ENCODE peak calls at places on chromosomes 2 and 18, in five cellular contexts. Z, K, P, F and T are unnamed samples.

GRCh38 chr2:172564376-172564775 is 8.5 kb downstream of the PDK1 start:
- DNase-seq in Z (no peak), K (no peak), P (no peak), F (no peak), T (no peak)

GRCh38 chr2:110748489-110748867 is 16.1 kb downstream of the ACOXL start:
- DNase-seq in Z (no peak), K (peak; percentile 63), P (peak; percentile 49), F (no peak), T (peak; percentile 81)

GRCh38 chr2:119929537-119929936 is 83.3 kb upstream of the EPB41L5 start:
- DNase-seq in Z (no peak), K (no peak), P (no peak), F (no peak), T (no peak)

GRCh38 chr2:3178206-3179031 is 199.2 kb downstream of the EIPR1 start:
- DNase-seq in Z (no peak), K (no peak), P (no peak), F (no peak), T (no peak)

GRCh38 chr18:70181015-70181414 is 24.5 kb downstream of the RTTN start:
- DNase-seq in Z (no peak), K (no peak), P (no peak), F (no peak), T (peak; percentile 92)

GRCh38 chr2:98911376-98912154 is 24.5 kb downstream of the CRACDL start:
- DNase-seq in Z (no peak), K (no peak), P (no peak), F (no peak), T (peak; percentile 50)

GRCh38 chr2:136327162-136327852 is 209.4 kb upstream of the CXCR4 start:
- DNase-seq in Z (no peak), K (peak; percentile 77), P (no peak), F (no peak), T (peak; percentile 29)

GRCh38 chr2:240629419-240629967 is 4.2 kb downstream of the GPR35 start:
- DNase-seq in Z (no peak), K (no peak), P (no peak), F (no peak), T (no peak)

GRCh38 chr2:163735692-163736432 is at the start of gene FIGN:
- DNase-seq in Z (peak; percentile 67), K (no peak), P (peak; percentile 82), F (peak; percentile 85), T (peak; percentile 85)

GRCh38 chr18:46333371-46334199 is 229.4 kb downstream of the HAUS1 start:
- DNase-seq in Z (peak; percentile 63), K (peak; percentile 36), P (peak; percentile 37), F (peak; percentile 40), T (peak; percentile 20)

GRCh38 chr2:153622285-153622684 is 143.7 kb upstream of the RPRM start:
- DNase-seq in Z (no peak), K (no peak), P (no peak), F (no peak), T (no peak)

GRCh38 chr2:39243469-39244123 is at the start of gene CDKL4:
- DNase-seq in Z (no peak), K (no peak), P (no peak), F (peak; percentile 22), T (no peak)

GRCh38 chr2:121722479-121722878 is 14.2 kb downstream of the NIFK start:
- DNase-seq in Z (no peak), K (no peak), P (no peak), F (no peak), T (peak; percentile 68)

GRCh38 chr2:58834404-58834803 is 593.3 kb upstream of the FANCL start:
- DNase-seq in Z (peak; percentile 48), K (no peak), P (no peak), F (no peak), T (peak; percentile 16)

GRCh38 chr2:60725466-60725865 is 30.6 kb upstream of the PAPOLG start:
- DNase-seq in Z (no peak), K (no peak), P (no peak), F (no peak), T (no peak)

GRCh38 chr2:11802782-11803191 is 56.4 kb downstream of the LPIN1 start:
- DNase-seq in Z (no peak), K (no peak), P (no peak), F (no peak), T (peak; percentile 85)

GRCh38 chr2:182240862-182241371 is 185.9 kb downstream of the PDE1A start:
- DNase-seq in Z (peak; percentile 7), K (peak; percentile 0), P (peak; percentile 70), F (no peak), T (peak; percentile 10)

GRCh38 chr2:239751719-239752355 is 273.3 kb downstream of the NDUFA10 start:
- DNase-seq in Z (no peak), K (peak; percentile 23), P (no peak), F (no peak), T (no peak)

GRCh38 chr18:44696892-44697291 is 16.2 kb downstream of the SETBP1 start:
- DNase-seq in Z (no peak), K (no peak), P (no peak), F (peak; percentile 31), T (peak; percentile 47)

GRCh38 chr2:1586946-1587840 is 157.1 kb downstream of the PXDN start:
- DNase-seq in Z (no peak), K (no peak), P (no peak), F (no peak), T (peak; percentile 48)

GRCh38 chr2:95052301-95052700 is 26.8 kb downstream of the MAL start:
- DNase-seq in Z (no peak), K (no peak), P (no peak), F (no peak), T (no peak)

GRCh38 chr2:66729391-66729790 is 294.5 kb downstream of the MEIS1 start:
- DNase-seq in Z (no peak), K (no peak), P (no peak), F (no peak), T (peak; percentile 18)

GRCh38 chr2:30412392-30413321 is 34.4 kb upstream of the LCLAT1 start:
- DNase-seq in Z (no peak), K (no peak), P (no peak), F (no peak), T (no peak)

GRCh38 chr2:80281083-80281482 is 23.5 kb downstream of the LRRTM1 start:
- DNase-seq in Z (no peak), K (no peak), P (no peak), F (no peak), T (no peak)

GRCh38 chr2:217943379-217944321 is 59.1 kb downstream of the TNS1 start:
- DNase-seq in Z (peak; percentile 68), K (no peak), P (no peak), F (peak; percentile 80), T (peak; percentile 50)

GRCh38 chr2:199659207-199659606 is 191.8 kb downstream of the FTCDNL1 start:
- DNase-seq in Z (peak; percentile 63), K (peak; percentile 15), P (no peak), F (peak; percentile 22), T (peak; percentile 24)

GRCh38 chr2:81481242-81481993 is 1176.9 kb upstream of the LRRTM1 start:
- DNase-seq in Z (no peak), K (no peak), P (peak; percentile 85), F (no peak), T (no peak)

GRCh38 chr2:169452080-169452479 is 27.2 kb upstream of the BBS5 start:
- DNase-seq in Z (no peak), K (no peak), P (peak; percentile 25), F (no peak), T (peak; percentile 33)

GRCh38 chr18:9719421-9719981 is 11.4 kb downstream of the RAB31 start:
- DNase-seq in Z (no peak), K (no peak), P (no peak), F (no peak), T (peak; percentile 89)

GRCh38 chr2:84613082-84613481 is 96.8 kb downstream of the DNAH6 start:
- DNase-seq in Z (no peak), K (no peak), P (no peak), F (no peak), T (no peak)

GRCh38 chr2:118380915-118381653 is 292.8 kb downstream of the INSIG2 start:
- DNase-seq in Z (no peak), K (no peak), P (no peak), F (no peak), T (peak; percentile 16)